ENCODE peak calls at places on chromosome 18, in eight cellular contexts. B is stomach, M is cardiac muscle cell, J is hepatocyte, L is GM23248, N is lower lobe of right lung, T is fibroblast of lung, G is heart left ventricle. K is an unnamed sample. For H3K9me3, the result is how much of the 10 kb centered on the place peaks cover.

GRCh38 chr18:52348209-52348608 is 8.2 kb downstream of the DCC start:
- DNase-seq in L (peak), J (no peak), N (no peak), B (no peak), M (no peak), G (no peak), T (no peak), K (no peak)

GRCh38 chr18:70333757-70334156 is 44.9 kb downstream of the SOCS6 start:
- DNase-seq in J (peak), N (no peak), B (no peak), M (peak), L (peak), T (peak), G (no peak), K (no peak)

GRCh38 chr18:31760695-31761094 is at the start of gene SLC25A52:
- DNase-seq in L (no peak), G (no peak), B (no peak), M (peak), J (no peak), T (no peak), N (no peak), K (no peak)

GRCh38 chr18:23689616-23690504 is 607 bp downstream of the LAMA3 start:
- DNase-seq in M (no peak), G (no peak), T (no peak), B (peak), N (peak), L (no peak), J (peak), K (peak)

GRCh38 chr18:74567805-74568204 is 29.9 kb upstream of the ZNF407 start:
- DNase-seq in N (no peak), G (no peak), T (no peak), M (no peak), B (no peak), L (no peak), J (no peak), K (no peak)

GRCh38 chr18:27952741-27953140 is 224.2 kb downstream of the CDH2 start:
- DNase-seq in T (no peak), B (no peak), G (no peak), N (no peak), M (no peak), J (no peak), L (peak), K (no peak)

GRCh38 chr18:4353853-4354418 is 101.2 kb downstream of the DLGAP1 start:
- DNase-seq in B (no peak), M (no peak), T (no peak), J (no peak), N (no peak), G (no peak), L (no peak), K (no peak)

GRCh38 chr18:57836557-57836956 is 33.4 kb upstream of the ATP8B1 start:
- DNase-seq in G (no peak), M (no peak), J (no peak), L (no peak), N (no peak), T (no peak), B (no peak), K (no peak)

GRCh38 chr18:68803371-68803770 is 5.5 kb downstream of the CCDC102B start:
- DNase-seq in J (peak), L (peak), M (peak), T (peak), B (peak), N (peak), G (peak), K (peak)

GRCh38 chr18:7608798-7609197 is 41.7 kb downstream of the PTPRM start:
- DNase-seq in J (no peak), L (peak), T (peak), M (peak), G (peak), B (no peak), N (no peak), K (no peak)

GRCh38 chr18:8397034-8397433 is 212.2 kb upstream of the RAB12 start:
- DNase-seq in N (no peak), G (no peak), M (no peak), J (no peak), T (no peak), L (no peak), B (no peak), K (no peak)

GRCh38 chr18:58402951-58403702 is 225.8 kb downstream of the ALPK2 start:
- DNase-seq in G (no peak), B (no peak), N (no peak), T (no peak), J (no peak), M (no peak), L (no peak), K (no peak)

GRCh38 chr18:44786257-44786656 is 105.6 kb downstream of the SETBP1 start:
- DNase-seq in L (no peak), N (no peak), M (no peak), G (no peak), J (no peak), B (no peak), T (no peak), K (no peak)

GRCh38 chr18:50803579-50803978 is 16.2 kb downstream of the MRO start:
- DNase-seq in B (no peak), L (no peak), G (no peak), M (no peak), N (no peak), J (peak), T (no peak), K (no peak)

GRCh38 chr18:58867281-58867961 is 2.7 kb downstream of the ZNF532 start:
- DNase-seq in L (peak), J (no peak), M (no peak), G (no peak), T (no peak), B (no peak), N (no peak), K (no peak)

GRCh38 chr18:47032945-47033344 is 2.5 kb downstream of the ELOA2 start:
- DNase-seq in B (no peak), M (no peak), T (no peak), G (no peak), J (no peak), L (no peak), N (no peak), K (no peak)

GRCh38 chr18:9736942-9737813 is 29.1 kb downstream of the RAB31 start:
- DNase-seq in L (peak), G (no peak), B (no peak), T (no peak), J (peak), N (no peak), M (no peak), K (no peak)

GRCh38 chr18:54089749-54090459 is 134.6 kb downstream of the MBD2 start:
- DNase-seq in L (peak), B (no peak), N (no peak), M (no peak), T (no peak), J (no peak), G (no peak), K (no peak)

GRCh38 chr18:58915006-58915799 is 50.5 kb downstream of the ZNF532 start:
- DNase-seq in G (no peak), J (no peak), B (no peak), M (no peak), L (no peak), N (no peak), T (no peak), K (no peak)

GRCh38 chr18:910247-910646 is 5.6 kb downstream of the ADCYAP1 start:
- DNase-seq in L (no peak), M (no peak), N (no peak), B (no peak), G (no peak), J (no peak), T (no peak), K (no peak)

GRCh38 chr18:57666818-57667497 is 45.3 kb upstream of the NARS1 start:
- DNase-seq in G (no peak), T (peak), J (peak), L (peak), M (peak), B (no peak), N (no peak), K (no peak)

GRCh38 chr18:59874166-59874565 is 25.6 kb upstream of the PMAIP1 start:
- DNase-seq in J (peak), B (no peak), M (peak), N (no peak), L (peak), T (peak), G (no peak), K (no peak)

GRCh38 chr18:59096098-59096779 is 43.4 kb upstream of the SEC11C start:
- DNase-seq in N (no peak), G (no peak), L (no peak), M (no peak), T (no peak), B (no peak), J (no peak), K (no peak)

GRCh38 chr18:32213693-32214092 is 23.9 kb downstream of the MEP1B start:
- DNase-seq in J (peak), B (no peak), G (no peak), L (no peak), M (no peak), T (no peak), N (no peak), K (no peak)

GRCh38 chr18:1047406-1047805 is 142.7 kb downstream of the ADCYAP1 start:
- DNase-seq in L (peak), N (no peak), J (no peak), B (no peak), T (no peak), G (no peak), M (peak), K (no peak)

GRCh38 chr18:58221060-58221725 is 177.2 kb downstream of the NEDD4L start:
- DNase-seq in J (peak), B (peak), T (peak), L (peak), M (peak), G (no peak), N (peak), K (no peak)

GRCh38 chr18:62585274-62586147 is 62.7 kb downstream of the ZCCHC2 start:
- DNase-seq in T (no peak), G (no peak), L (no peak), N (no peak), J (no peak), M (no peak), B (no peak), K (no peak)

GRCh38 chr18:77777126-77777525 is 527.5 kb downstream of the GALR1 start:
- DNase-seq in T (no peak), B (no peak), N (no peak), J (no peak), G (no peak), L (no peak), M (no peak), K (no peak)

GRCh38 chr18:39325973-39326372 is 1760.4 kb upstream of the CELF4 start:
- DNase-seq in G (no peak), M (no peak), L (no peak), J (no peak), T (no peak), N (no peak), B (no peak), K (no peak)

GRCh38 chr18:68428026-68428425 is 286.9 kb downstream of the TMX3 start:
- DNase-seq in L (peak), B (no peak), M (peak), G (peak), N (no peak), J (peak), T (peak), K (no peak)

GRCh38 chr18:64275593-64276309 is 126.9 kb upstream of the LINC00305 start:
- DNase-seq in J (no peak), G (no peak), B (no peak), N (no peak), M (no peak), T (no peak), L (no peak), K (no peak)
- H3K9me3 ChIP-seq in J (under half), G (under half), B (under half), N (under half), M (under half), T (under half), L (under half), K (under half)

GRCh38 chr18:55968550-55968949 is 380.6 kb upstream of the TCF4 start:
- DNase-seq in L (peak), N (no peak), J (no peak), T (no peak), B (no peak), M (no peak), G (no peak), K (no peak)
- H3K4me3 ChIP-seq in L (no peak), N (no peak), J (no peak), T (no peak), B (no peak), M (no peak), G (no peak), K (no peak)

GRCh38 chr18:34892379-34892778 is 148.8 kb upstream of the MAPRE2 start:
- DNase-seq in G (no peak), B (no peak), N (no peak), J (no peak), L (no peak), M (no peak), T (no peak), K (no peak)

GRCh38 chr18:34887881-34888580 is 153.2 kb upstream of the MAPRE2 start:
- DNase-seq in N (no peak), M (no peak), G (no peak), L (no peak), J (no peak), T (no peak), B (no peak), K (no peak)

GRCh38 chr18:34886162-34886561 is 155.1 kb upstream of the MAPRE2 start:
- DNase-seq in L (peak), G (no peak), T (no peak), B (no peak), N (no peak), J (no peak), M (no peak), K (no peak)

GRCh38 chr18:34893239-34893638 is 148.0 kb upstream of the MAPRE2 start:
- DNase-seq in L (no peak), J (no peak), G (no peak), M (no peak), B (no peak), T (no peak), N (no peak), K (no peak)

DNA sequence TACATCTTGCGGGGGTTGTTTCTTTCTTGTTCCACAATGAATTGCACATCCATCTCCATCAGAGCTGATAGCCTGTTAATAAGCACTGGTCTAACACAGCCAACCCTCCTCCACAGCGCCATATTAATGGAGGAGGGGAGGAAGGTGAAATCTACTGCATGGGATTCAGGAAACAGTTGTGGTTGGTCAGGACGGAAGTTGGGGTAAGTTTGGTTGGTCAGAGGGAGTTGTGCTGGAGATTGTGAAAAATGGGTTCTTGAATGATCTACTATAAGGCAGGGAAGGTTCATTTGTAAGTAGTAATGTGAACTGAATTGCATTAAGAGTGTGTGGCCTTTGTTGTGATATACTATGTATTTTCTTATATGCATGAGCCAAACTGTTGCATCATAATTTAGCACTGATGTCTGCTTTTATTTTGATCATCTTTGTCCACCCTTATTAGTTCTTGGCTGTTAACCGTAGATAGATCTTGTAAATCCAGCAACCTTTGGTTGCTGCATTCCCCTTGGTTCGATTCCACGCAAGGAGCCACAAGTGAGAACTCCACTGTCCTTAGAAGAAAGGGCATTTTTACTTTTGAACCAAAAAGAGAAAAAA is 150.6 kb upstream of the MAPRE2 start:
- DNase-seq in T (no peak), N (no peak), B (no peak), G (no peak), J (no peak), L (no peak), M (no peak), K (no peak)
- H3K9me3 ChIP-seq in T (under half), N (under half), B (under half), G (under half), J (under half), L (under half), M (under half), K (under half)

DNA sequence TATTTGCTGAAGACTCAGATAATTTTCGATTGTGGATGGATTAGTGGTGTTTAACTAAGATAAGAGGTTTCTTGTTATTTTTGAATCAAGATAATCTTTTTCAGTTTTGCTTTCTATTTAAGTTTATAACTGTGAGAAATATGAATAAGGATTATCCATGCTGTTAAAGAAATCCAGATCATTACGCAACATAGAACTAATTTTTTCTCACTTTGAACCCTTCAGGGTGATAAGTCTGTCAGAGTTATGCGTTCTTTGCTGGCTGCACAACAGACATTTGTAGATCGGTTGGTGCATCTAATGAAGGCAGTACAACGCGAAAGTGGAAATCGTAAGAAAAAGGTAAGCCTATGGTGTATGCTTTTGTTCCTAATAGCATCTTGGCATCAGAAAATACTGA is 74.1 kb downstream of the PIK3C3 start:
- DNase-seq in J (no peak), G (no peak), T (no peak), N (no peak), L (no peak), M (no peak), B (no peak), K (no peak)
- H3K4me3 ChIP-seq in J (no peak), G (no peak), T (no peak), N (no peak), L (no peak), M (no peak), B (no peak), K (no peak)

DNA sequence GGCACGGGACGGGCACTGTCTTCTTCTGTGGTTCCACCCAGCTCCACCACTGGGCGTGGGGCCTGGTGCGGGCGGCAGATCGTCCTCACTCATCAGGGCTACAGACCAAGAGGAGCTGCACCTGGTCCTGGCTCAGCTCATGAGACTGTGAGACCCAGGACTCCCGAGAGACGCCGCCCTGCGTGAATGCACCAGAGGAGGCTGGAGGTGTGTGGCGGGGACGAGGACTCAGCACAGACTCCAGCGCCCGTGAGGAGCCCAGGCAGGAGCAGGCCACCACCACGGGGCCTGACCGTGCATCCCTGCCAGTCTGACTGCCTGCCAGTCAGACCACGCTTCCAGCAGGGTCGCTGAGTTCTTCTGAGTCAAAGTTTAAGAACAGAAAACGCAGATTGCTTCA is 112.5 kb upstream of the SALL3 start:
- DNase-seq in L (no peak), B (no peak), M (no peak), G (no peak), J (no peak), N (no peak), T (no peak), K (no peak)
- H3K9me3 ChIP-seq in L (under half), B (under half), M (under half), G (under half), J (under half), N (under half), T (under half), K (under half)

DNA sequence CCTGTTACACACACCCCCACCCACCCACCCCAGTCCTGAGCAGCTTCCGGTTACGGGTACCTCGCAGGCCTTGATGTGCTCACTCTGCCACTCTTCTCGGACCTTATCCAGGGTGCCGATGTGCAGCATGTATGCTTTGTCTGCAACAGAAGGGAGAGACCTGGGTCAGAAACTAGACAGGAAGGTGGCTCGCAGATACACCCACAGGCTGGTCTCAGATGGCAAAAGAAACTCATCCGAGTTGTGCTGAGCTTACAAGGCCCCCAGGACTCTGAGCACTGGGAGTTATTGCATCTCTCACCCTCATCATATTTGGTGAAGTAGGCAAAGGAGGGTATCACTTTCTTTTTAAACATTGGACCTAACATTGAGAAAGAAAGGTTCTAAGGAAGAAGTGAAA is 30.6 kb upstream of the EPG5 start:
- DNase-seq in N (no peak), G (no peak), M (no peak), T (no peak), B (no peak), J (no peak), L (no peak), K (no peak)
- H3K4me3 ChIP-seq in N (no peak), G (no peak), M (no peak), T (no peak), B (no peak), J (no peak), L (no peak), K (no peak)

GRCh38 chr18:71966791-71967190 is 577.4 kb downstream of the CBLN2 start:
- DNase-seq in L (no peak), B (no peak), T (no peak), N (no peak), G (no peak), J (no peak), M (no peak), K (no peak)
- H3K9me3 ChIP-seq in L (under half), B (under half), T (under half), N (under half), G (under half), J (under half), M (under half), K (under half)

GRCh38 chr18:35231052-35231451 is 9.8 kb upstream of the ZNF397 start:
- DNase-seq in B (peak), G (peak), T (peak), J (peak), L (peak), M (peak), N (peak), K (peak)
- H3K4me3 ChIP-seq in B (no peak), G (peak), T (peak), J (no peak), L (peak), M (peak), N (peak), K (peak)

K was measured in aorta.